ENCODE peak calls at places on chromosomes 11 and 22, in five cellular contexts. J is CD8-positive, alpha-beta T cell; M is sigmoid colon; C is psoas muscle; H is lower lobe of right lung. L is an unnamed sample.

GRCh38 chr11:101363706-101364275 is 220.0 kb downstream of the TRPC6 start:
- DNase-seq in J (no peak), M (no peak), C (no peak), H (no peak), L (no peak)

GRCh38 chr11:13110929-13111812 is 102.1 kb downstream of the RASSF10 start:
- DNase-seq in J (no peak), M (no peak), C (no peak), H (no peak), L (no peak)

GRCh38 chr11:75305993-75306392 is 45.5 kb downstream of the ARRB1 start:
- DNase-seq in J (no peak), M (peak), C (no peak), H (no peak), L (no peak)

GRCh38 chr11:78823588-78823987 is 248.9 kb upstream of the NARS2 start:
- DNase-seq in J (no peak), M (no peak), C (no peak), H (no peak), L (no peak)

GRCh38 chr11:115924744-115925567 is 420.7 kb upstream of the CADM1 start:
- DNase-seq in J (no peak), M (no peak), C (no peak), H (no peak), L (no peak)

GRCh38 chr11:112734207-112734606 is 227.0 kb upstream of the NCAM1 start:
- DNase-seq in J (no peak), M (no peak), C (no peak), H (no peak), L (no peak)

GRCh38 chr22:19357270-19358105 is 66.0 kb upstream of the CLTCL1 start:
- DNase-seq in J (no peak), M (no peak), C (no peak), H (no peak), L (no peak)

GRCh38 chr22:36505998-36506635 is 723 bp downstream of the FOXRED2 start:
- DNase-seq in J (no peak), M (no peak), C (no peak), H (no peak), L (no peak)

GRCh38 chr11:114430290-114430689 is 9.0 kb upstream of the REXO2 start:
- DNase-seq in J (no peak), M (no peak), C (no peak), H (no peak), L (no peak)

GRCh38 chr11:120959189-120959588 is 64.7 kb upstream of the TBCEL start:
- DNase-seq in J (no peak), M (no peak), C (no peak), H (no peak), L (no peak)

GRCh38 chr11:18064450-18065048 is 18.5 kb upstream of the TPH1 start:
- DNase-seq in J (no peak), M (no peak), C (no peak), H (no peak), L (no peak)

GRCh38 chr11:16604784-16605439 is 133.5 kb upstream of the C11orf58 start:
- DNase-seq in J (no peak), M (peak), C (peak), H (peak), L (peak)

GRCh38 chr11:120068114-120068573 is 69.8 kb downstream of the TRIM29 start:
- DNase-seq in J (no peak), M (no peak), C (no peak), H (no peak), L (no peak)

GRCh38 chr11:111413849-111414248 is 34.8 kb upstream of the POU2AF1 start:
- DNase-seq in J (no peak), M (no peak), C (no peak), H (no peak), L (no peak)

GRCh38 chr22:30002861-30003489 is 77.3 kb upstream of the HORMAD2 start:
- DNase-seq in J (no peak), M (no peak), C (no peak), H (no peak), L (peak)

GRCh38 chr11:115580927-115581680 is 76.9 kb upstream of the CADM1 start:
- DNase-seq in J (no peak), M (no peak), C (peak), H (peak), L (peak)

GRCh38 chr22:26109686-26110315 is 59.5 kb upstream of the SEZ6L start:
- DNase-seq in J (no peak), M (no peak), C (no peak), H (no peak), L (no peak)

GRCh38 chr11:72240461-72241289 is 3.3 kb downstream of the PHOX2A start:
- DNase-seq in J (no peak), M (peak), C (no peak), H (no peak), L (no peak)

GRCh38 chr22:37148031-37148651 is 1.6 kb downstream of the IL2RB start:
- DNase-seq in J (peak), M (no peak), C (no peak), H (no peak), L (no peak)

GRCh38 chr22:30420401-30421178 is 5.0 kb upstream of the MTFP1 start:
- DNase-seq in J (no peak), M (no peak), C (no peak), H (no peak), L (no peak)

GRCh38 chr22:28360846-28361424 is 318.7 kb downstream of the TTC28 start:
- DNase-seq in J (no peak), M (no peak), C (no peak), H (no peak), L (no peak)

GRCh38 chr22:35039625-35040024 is 26.3 kb upstream of the ISX start:
- DNase-seq in J (no peak), M (no peak), C (no peak), H (no peak), L (no peak)

GRCh38 chr22:45807156-45807915 is 135.7 kb downstream of the ATXN10 start:
- DNase-seq in J (no peak), M (no peak), C (no peak), H (no peak), L (no peak)

GRCh38 chr11:57638005-57638760 is 11.5 kb downstream of the YPEL4 start:
- DNase-seq in J (no peak), M (peak), C (peak), H (peak), L (no peak)

GRCh38 chr11:122204206-122204605 is 88.2 kb upstream of the BLID start:
- DNase-seq in J (no peak), M (no peak), C (no peak), H (no peak), L (no peak)

GRCh38 chr11:130649749-130650275 is 201.4 kb downstream of the ADAMTS15 start:
- DNase-seq in J (no peak), M (no peak), C (no peak), H (no peak), L (no peak)

GRCh38 chr11:113550179-113550578 is 75.0 kb upstream of the DRD2 start:
- DNase-seq in J (no peak), M (no peak), C (no peak), H (no peak), L (no peak)

GRCh38 chr11:42625757-42626156 is 686.0 kb upstream of the API5 start:
- DNase-seq in J (no peak), M (no peak), C (no peak), H (no peak), L (no peak)

GRCh38 chr11:122189259-122189658 is 73.2 kb upstream of the BLID start:
- DNase-seq in J (no peak), M (no peak), C (no peak), H (no peak), L (no peak)

GRCh38 chr11:43515090-43515489 is 156.4 kb downstream of the TTC17 start:
- DNase-seq in J (no peak), M (no peak), C (no peak), H (no peak), L (no peak)

GRCh38 chr11:117431436-117431835 is 103.8 kb downstream of the CEP164 start:
- DNase-seq in J (no peak), M (no peak), C (no peak), H (no peak), L (no peak)

GRCh38 chr22:42702675-42703074 is 18.0 kb downstream of the A4GALT start:
- DNase-seq in J (no peak), M (no peak), C (no peak), H (no peak), L (no peak)

GRCh38 chr11:124402326-124402922 is 3.6 kb upstream of the OR8B3 start:
- DNase-seq in J (no peak), M (no peak), C (peak), H (peak), L (peak)

GRCh38 chr22:49533886-49534285 is 293.8 kb downstream of the BRD1 start:
- DNase-seq in J (no peak), M (peak), C (no peak), H (no peak), L (no peak)

GRCh38 chr11:46381046-46381835 is at the start of gene MDK:
- DNase-seq in J (peak), M (peak), C (no peak), H (peak), L (peak)

GRCh38 chr22:50189849-50190181 is 4.1 kb downstream of the TRABD start:
- DNase-seq in J (peak), M (no peak), C (no peak), H (no peak), L (peak)

GRCh38 chr22:31049815-31050420 is 31.2 kb upstream of the SMTN start:
- DNase-seq in J (no peak), M (no peak), C (no peak), H (no peak), L (no peak)

GRCh38 chr22:23219787-23220484 is 39.6 kb downstream of the BCR start:
- DNase-seq in J (peak), M (no peak), C (no peak), H (peak), L (peak)

GRCh38 chr22:18110944-18111758 is 542 bp downstream of the TUBA8 start:
- DNase-seq in J (no peak), M (no peak), C (no peak), H (no peak), L (no peak)

GRCh38 chr22:18113680-18114394 is 3.2 kb downstream of the TUBA8 start:
- DNase-seq in J (no peak), M (no peak), C (no peak), H (no peak), L (no peak)

GRCh38 chr22:18110194-18110943 is at the start of gene TUBA8:
- DNase-seq in J (no peak), M (no peak), C (peak), H (no peak), L (no peak)

GRCh38 chr22:18112440-18112839 is 1.8 kb downstream of the TUBA8 start:
- DNase-seq in J (no peak), M (no peak), C (no peak), H (no peak), L (no peak)

GRCh38 chr22:18111759-18112330 is 1.2 kb downstream of the TUBA8 start:
- DNase-seq in J (no peak), M (no peak), C (peak), H (no peak), L (no peak)
- H3K4me3 ChIP-seq in J (no peak), M (no peak), C (peak), H (no peak), L (no peak)

GRCh38 chr11:67640021-67640757 is 626 bp upstream of the TBX10 start:
- DNase-seq in J (peak), M (peak), C (peak), H (peak), L (peak)
- TF ChIP-seq CTCF in J (peak), M (peak), C (peak), H (peak), L (peak)

DNA sequence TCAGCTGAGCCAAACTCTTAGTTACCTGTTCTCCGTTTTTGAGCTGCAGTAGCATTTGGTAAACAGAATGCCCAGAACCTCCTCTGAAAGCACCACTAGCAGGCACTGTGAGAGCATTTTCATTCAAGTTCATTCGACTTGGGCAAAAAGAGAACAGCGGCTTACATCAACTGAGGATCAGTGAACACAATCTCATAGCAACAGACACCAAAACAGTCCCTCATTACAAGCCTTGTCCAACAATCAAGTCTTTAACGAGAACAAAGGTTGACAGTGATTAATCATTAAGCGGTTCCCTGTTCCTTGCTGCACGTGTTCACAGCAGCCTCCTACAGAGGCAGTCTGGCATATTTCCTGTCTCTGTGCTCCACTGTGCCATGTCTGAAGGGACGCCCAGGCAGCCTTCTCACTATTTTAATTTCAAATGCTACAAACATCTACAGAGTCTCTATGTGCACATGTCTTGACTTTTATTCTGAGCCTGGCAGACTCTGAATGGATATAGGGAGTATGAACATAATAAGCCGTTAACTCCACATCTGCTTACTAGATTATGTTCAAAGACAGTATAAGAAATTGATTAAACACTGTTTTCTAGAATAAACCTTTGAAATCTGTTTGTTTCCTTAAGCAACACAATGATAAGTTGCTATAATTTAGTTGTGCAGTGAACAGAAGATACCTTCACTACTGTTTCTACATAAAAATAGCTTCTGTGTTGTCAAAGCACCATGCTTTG is 88.3 kb upstream of the MTMR2 start:
- DNase-seq in J (peak), M (peak), C (no peak), H (peak), L (peak)
- H3K4me3 ChIP-seq in J (no peak), M (no peak), C (no peak), H (no peak), L (no peak)

GRCh38 chr11:103622296-103622695 is 414.1 kb upstream of the DDI1 start:
- DNase-seq in J (no peak), M (no peak), C (no peak), H (no peak), L (no peak)

GRCh38 chr11:103623933-103624332 is 412.5 kb upstream of the DDI1 start:
- DNase-seq in J (no peak), M (no peak), C (no peak), H (no peak), L (no peak)

GRCh38 chr11:103619938-103620337 is 416.5 kb upstream of the DDI1 start:
- DNase-seq in J (no peak), M (no peak), C (no peak), H (no peak), L (no peak)

GRCh38 chr11:103618532-103618931 is 417.9 kb upstream of the DDI1 start:
- DNase-seq in J (no peak), M (no peak), C (no peak), H (no peak), L (no peak)

GRCh38 chr11:103619480-103619879 is 417.0 kb upstream of the DDI1 start:
- DNase-seq in J (no peak), M (no peak), C (no peak), H (no peak), L (no peak)
- TF ChIP-seq CTCF in J (no peak), M (no peak), C (no peak), H (no peak), L (no peak)

DNA sequence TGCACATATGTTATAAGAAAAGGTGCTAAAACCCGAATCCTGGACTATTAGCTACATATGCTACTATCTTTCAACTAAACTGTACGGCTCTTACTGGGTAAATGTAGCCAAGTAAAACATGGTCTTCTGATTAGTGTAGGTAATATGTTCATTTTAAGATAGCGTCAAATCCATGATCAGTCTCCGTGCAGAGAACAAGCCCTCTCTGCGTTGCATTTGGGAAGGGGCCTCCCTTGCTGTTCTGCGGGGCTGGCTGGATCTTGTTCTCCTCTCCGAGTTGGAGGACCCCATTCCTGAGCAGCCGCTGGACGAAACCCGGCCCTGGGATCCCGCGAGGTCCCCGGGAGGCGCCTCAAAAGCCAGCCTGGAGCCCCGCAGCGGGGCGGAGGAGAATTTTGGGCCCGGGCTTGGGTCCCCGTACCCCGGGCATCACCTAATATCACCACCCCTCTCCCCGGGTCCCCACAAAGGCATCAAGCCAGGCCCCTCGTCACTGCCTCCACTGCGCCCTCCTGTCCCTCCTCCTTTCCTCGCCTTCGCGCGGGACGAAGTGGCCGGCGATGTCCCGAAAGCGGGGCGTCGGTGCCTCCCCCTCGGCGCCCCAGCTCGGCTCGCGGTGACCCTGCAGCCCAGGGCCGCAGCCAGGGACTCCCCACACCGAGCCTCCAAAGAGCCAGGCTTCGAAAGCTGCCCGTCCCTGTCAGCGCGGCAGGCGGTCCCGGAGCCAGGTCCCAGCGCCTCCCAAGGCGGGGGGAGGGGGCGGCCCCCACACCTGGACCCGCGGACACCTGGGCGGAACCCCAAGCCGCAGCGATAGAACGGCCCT is 54.5 kb upstream of the FBXO3 start:
- DNase-seq in J (no peak), M (no peak), C (no peak), H (no peak), L (no peak)
- H3K4me3 ChIP-seq in J (peak), M (peak), C (peak), H (peak), L (peak)

GRCh38 chr11:20448838-20449237 is 61.3 kb downstream of the PRMT3 start:
- DNase-seq in J (no peak), M (no peak), C (no peak), H (no peak), L (no peak)

GRCh38 chr11:20438637-20439036 is 51.1 kb downstream of the PRMT3 start:
- DNase-seq in J (no peak), M (no peak), C (no peak), H (no peak), L (no peak)

GRCh38 chr11:20444537-20444936 is 57.0 kb downstream of the PRMT3 start:
- DNase-seq in J (no peak), M (no peak), C (no peak), H (no peak), L (no peak)

GRCh38 chr11:20443596-20443995 is 56.1 kb downstream of the PRMT3 start:
- DNase-seq in J (no peak), M (no peak), C (no peak), H (no peak), L (no peak)
- TF ChIP-seq CTCF in J (peak), M (no peak), C (no peak), H (peak), L (no peak)

DNA sequence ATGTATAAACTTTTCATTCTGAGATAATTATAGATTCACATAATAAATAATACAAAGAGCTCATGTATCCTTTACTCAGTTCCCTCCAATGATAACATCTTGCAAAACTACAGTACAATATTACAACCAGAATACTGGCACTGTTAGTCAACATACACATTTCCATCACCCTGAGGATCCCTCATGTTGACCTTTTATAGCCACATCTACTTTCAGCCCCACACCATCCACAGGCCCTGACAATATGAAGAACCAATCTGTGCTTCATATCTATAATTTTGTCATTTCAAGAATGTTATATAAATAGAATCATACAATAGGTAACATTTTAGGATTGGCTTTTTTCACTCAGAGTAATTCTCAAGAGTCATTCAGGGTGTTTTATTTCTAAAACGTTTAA is 115.5 kb downstream of the MRTFA start:
- DNase-seq in J (no peak), M (no peak), C (no peak), H (no peak), L (no peak)
- H3K4me3 ChIP-seq in J (no peak), M (no peak), C (no peak), H (no peak), L (no peak)

L was measured in colonic mucosa.